ENCODE peak calls at places on chromosomes 3 and 15, in four cellular contexts. M is T-helper 2 cell; Z is GM13977; W is activated CD4-positive, alpha-beta T cell treated with anti-CD3 and anti-CD28 coated beads for 48 hours. J is an unnamed sample.

GRCh38 chr15:38612159-38612863 is 47.7 kb upstream of the RASGRP1 start:
- DNase-seq in M (no peak), W (peak; percentile 83), Z (no peak), J (no peak)

GRCh38 chr15:97023131-97023844 is 692.8 kb downstream of the NR2F2 start:
- DNase-seq in M (no peak), W (no peak), Z (no peak), J (no peak)

GRCh38 chr3:37537914-37538691 is 323.6 kb upstream of the CTDSPL start:
- DNase-seq in Z (no peak), M (no peak), W (no peak), J (no peak)

GRCh38 chr3:127632441-127632840 is 3.5 kb downstream of the PODXL2 start:
- DNase-seq in Z (no peak), W (no peak), M (no peak), J (no peak)

GRCh38 chr3:192128922-192129321 is 598.4 kb downstream of the FGF12 start:
- DNase-seq in W (no peak), Z (peak; percentile 37), M (no peak), J (no peak)

GRCh38 chr3:135412475-135412874 is 553.1 kb upstream of the PPP2R3A start:
- DNase-seq in M (no peak), W (no peak), Z (no peak), J (no peak)

GRCh38 chr15:88612186-88612796 is 8.8 kb upstream of the AEN start:
- DNase-seq in W (no peak), Z (no peak), M (no peak), J (no peak)

GRCh38 chr3:119257654-119258410 is 17.2 kb upstream of the B4GALT4 start:
- DNase-seq in Z (no peak), W (no peak), M (no peak), J (no peak)

GRCh38 chr3:13660042-13660874 is 111.3 kb downstream of the FBLN2 start:
- DNase-seq in M (no peak), W (no peak), Z (no peak), J (no peak)

GRCh38 chr3:184662192-184662591 is 49.7 kb downstream of the MAGEF1 start:
- DNase-seq in Z (no peak), W (no peak), M (no peak), J (no peak)

GRCh38 chr15:73394782-73395181 is 26.0 kb upstream of the HCN4 start:
- DNase-seq in Z (no peak), W (no peak), M (no peak), J (no peak)

GRCh38 chr3:177835008-177835407 is 637.7 kb upstream of the TBL1XR1 start:
- DNase-seq in Z (no peak), M (no peak), W (no peak), J (no peak)

GRCh38 chr3:171801738-171802600 is 8.3 kb downstream of the PLD1 start:
- DNase-seq in M (no peak), Z (no peak), W (no peak), J (no peak)

GRCh38 chr3:38536686-38537085 is 40.5 kb downstream of the EXOG start:
- DNase-seq in Z (no peak), W (no peak), M (no peak), J (no peak)

GRCh38 chr15:100788080-100788730 is 91.4 kb upstream of the ALDH1A3 start:
- DNase-seq in W (no peak), Z (no peak), M (no peak), J (no peak)

GRCh38 chr3:77328631-77329030 is 288.7 kb downstream of the ROBO2 start:
- DNase-seq in W (no peak), Z (no peak), M (no peak), J (no peak)

GRCh38 chr3:182980204-182981037 is at the start of gene DCUN1D1:
- DNase-seq in W (peak; percentile 91), M (peak; percentile 87), Z (peak; percentile 98), J (peak; percentile 88)

GRCh38 chr15:100254694-100255093 is 87.1 kb downstream of the ADAMTS17 start:
- DNase-seq in W (no peak), Z (no peak), M (no peak), J (no peak)

GRCh38 chr3:136818191-136818850 is 605 bp upstream of the SLC35G2 start:
- DNase-seq in Z (peak; percentile 52), M (no peak), W (peak; percentile 73), J (peak; percentile 2)

GRCh38 chr3:189947948-189948723 is 172.6 kb downstream of the P3H2 start:
- DNase-seq in W (peak; percentile 30), M (no peak), Z (peak; percentile 22), J (no peak)

GRCh38 chr3:128289534-128289933 is 136.3 kb downstream of the EEFSEC start:
- DNase-seq in M (no peak), W (no peak), Z (no peak), J (no peak)

GRCh38 chr15:34239151-34239761 is 14.4 kb downstream of the EMC4 start:
- DNase-seq in W (peak; percentile 62), M (no peak), Z (peak; percentile 28), J (no peak)

GRCh38 chr15:60392601-60392985 is 5.2 kb downstream of the ANXA2 start:
- DNase-seq in M (peak; percentile 18), Z (no peak), W (peak; percentile 59), J (peak; percentile 37)

GRCh38 chr3:141556034-141556433 is 69.2 kb downstream of the RASA2 start:
- DNase-seq in W (peak; percentile 45), M (no peak), Z (no peak), J (no peak)

GRCh38 chr3:184441202-184441900 is 61.5 kb downstream of the CHRD start:
- DNase-seq in Z (no peak), W (no peak), M (no peak), J (no peak)

GRCh38 chr3:155018621-155019330 is 61.3 kb upstream of the MME start:
- DNase-seq in W (no peak), Z (no peak), M (no peak), J (no peak)

GRCh38 chr3:194485876-194486539 is 794 bp downstream of the ATP13A3 start:
- DNase-seq in Z (peak; percentile 61), W (peak; percentile 66), M (peak; percentile 52), J (peak; percentile 50)

GRCh38 chr3:103169289-103169688 is 734.5 kb downstream of the ZPLD1 start:
- DNase-seq in W (no peak), Z (no peak), M (no peak), J (no peak)

GRCh38 chr3:72614394-72615074 is 233.7 kb downstream of the SHQ1 start:
- DNase-seq in Z (no peak), W (no peak), M (no peak), J (no peak)

GRCh38 chr15:90211440-90212168 is 10.5 kb downstream of the SEMA4B start:
- DNase-seq in Z (no peak), M (no peak), W (no peak), J (no peak)

GRCh38 chr15:75573001-75573400 is 6.1 kb downstream of the PTPN9 start:
- DNase-seq in Z (no peak), W (no peak), M (no peak), J (no peak)

GRCh38 chr3:61483997-61484396 is 77.4 kb upstream of the PTPRG start:
- DNase-seq in Z (no peak), W (no peak), M (no peak), J (no peak)

GRCh38 chr15:37040072-37040742 is 60.1 kb downstream of the MEIS2 start:
- DNase-seq in Z (no peak), M (no peak), W (no peak), J (no peak)

J was measured in CD8-positive, alpha-beta memory T cell.